ENCODE peak calls at places on chromosomes 13 and 19, in ten cellular contexts. I is dorsolateral prefrontal cortex; X is fibroblast of pulmonary artery; T is GM06990; W is thoracic aorta; B is SJSA1; Q is CD8-positive, alpha-beta memory T cell; N is stomach; V is psoas muscle; Z is esophagus squamous epithelium. H is an unnamed sample.

GRCh38 chr13:111915104-111915551 is 151.8 kb upstream of the SOX1 start:
- DNase-seq in I (no peak), X (no peak), T (no peak), W (no peak), B (peak; percentile 44), Q (no peak), N (no peak), V (no peak), Z (no peak), H (no peak)

GRCh38 chr19:8004001-8004400 is 1.4 kb downstream of the ELAVL1 start:
- DNase-seq in I (no peak), X (no peak), T (no peak), W (no peak), B (no peak), Q (no peak), N (no peak), V (no peak), Z (no peak), H (no peak)

GRCh38 chr19:7704280-7705060 is 2.5 kb upstream of the FCER2 start:
- DNase-seq in I (no peak), X (no peak), T (no peak), W (no peak), B (no peak), Q (no peak), N (no peak), V (no peak), Z (no peak), H (no peak)

GRCh38 chr19:868458-869244 is 9.2 kb downstream of the CFD start:
- DNase-seq in I (no peak), X (no peak), T (no peak), W (no peak), B (no peak), Q (no peak), N (no peak), V (no peak), Z (no peak), H (no peak)

GRCh38 chr19:55597493-55597892 is 1.8 kb downstream of the FIZ1 start:
- DNase-seq in I (no peak), X (no peak), T (no peak), W (no peak), B (no peak), Q (no peak), N (no peak), V (no peak), Z (no peak), H (no peak)

GRCh38 chr13:113124211-113125025 is 1.8 kb downstream of the F10 start:
- DNase-seq in I (no peak), X (no peak), T (no peak), W (no peak), B (peak; percentile 38), Q (no peak), N (no peak), V (no peak), Z (no peak), H (no peak)

GRCh38 chr19:37926711-37927110 is 19.7 kb downstream of the SIPA1L3 start:
- DNase-seq in I (no peak), X (no peak), T (no peak), W (no peak), B (no peak), Q (no peak), N (no peak), V (no peak), Z (no peak), H (no peak)

GRCh38 chr19:35013820-35014754 is 14.0 kb downstream of the GRAMD1A start:
- DNase-seq in I (no peak), X (no peak), T (no peak), W (no peak), B (peak; percentile 36), Q (peak; percentile 60), N (no peak), V (no peak), Z (no peak), H (no peak)

GRCh38 chr13:77980592-77980991 is 62.0 kb upstream of the EDNRB start:
- DNase-seq in I (no peak), X (peak; percentile 89), T (no peak), W (no peak), B (peak; percentile 62), Q (no peak), N (no peak), V (no peak), Z (no peak), H (peak; percentile 81)

DNA sequence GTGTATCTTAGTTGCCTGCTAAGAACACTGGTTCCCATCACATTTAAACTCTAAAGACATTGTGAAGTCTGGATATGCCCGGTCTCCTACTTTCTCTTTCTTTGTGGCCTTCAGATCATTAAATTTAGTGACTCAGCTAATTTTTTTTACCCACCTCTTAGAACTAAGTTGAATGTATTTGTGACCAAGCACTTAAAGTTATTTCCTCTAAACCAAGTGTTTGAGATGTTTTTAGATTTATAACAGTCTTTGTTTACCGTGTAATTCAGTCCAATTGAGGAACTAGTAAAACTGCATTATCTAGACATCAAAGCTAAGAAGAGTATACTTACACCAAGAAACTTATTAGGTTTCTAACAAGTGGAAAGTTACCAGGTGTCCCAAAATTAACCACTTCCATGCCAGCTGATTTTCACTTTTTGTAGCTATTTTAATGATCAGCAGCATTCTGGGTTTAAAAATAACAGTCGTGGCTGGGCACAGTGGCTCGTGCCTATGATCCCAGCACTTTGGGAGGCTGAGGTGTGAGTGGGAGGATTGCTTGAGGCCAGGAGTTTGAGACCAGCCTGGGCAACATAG is 53.1 kb downstream of the ARHGAP35 start:
- DNase-seq in I (no peak), X (no peak), T (peak; percentile 25), W (no peak), B (no peak), Q (no peak), N (no peak), V (no peak), Z (no peak), H (peak; percentile 47)
- H3K4me3 ChIP-seq in I (no peak overlapping the region), X (no peak overlapping the region), T (no peak overlapping the region), W (peak overlapping the region; percentile 41), B (no peak overlapping the region), Q (no peak overlapping the region), N (no peak overlapping the region), V (no peak overlapping the region), Z (no peak overlapping the region), H (no peak overlapping the region)

GRCh38 chr19:3269972-3270667 is 45.7 kb downstream of the CELF5 start:
- DNase-seq in I (no peak), X (no peak), T (no peak), W (no peak), B (no peak), Q (no peak), N (no peak), V (no peak), Z (no peak), H (no peak)
- H3K4me3 ChIP-seq in I (peak overlapping the region; percentile 33), X (no peak overlapping the region), T (no peak overlapping the region), W (no peak overlapping the region), B (no peak overlapping the region), Q (no peak overlapping the region), N (no peak overlapping the region), V (no peak overlapping the region), Z (no peak overlapping the region), H (no peak overlapping the region)

DNA sequence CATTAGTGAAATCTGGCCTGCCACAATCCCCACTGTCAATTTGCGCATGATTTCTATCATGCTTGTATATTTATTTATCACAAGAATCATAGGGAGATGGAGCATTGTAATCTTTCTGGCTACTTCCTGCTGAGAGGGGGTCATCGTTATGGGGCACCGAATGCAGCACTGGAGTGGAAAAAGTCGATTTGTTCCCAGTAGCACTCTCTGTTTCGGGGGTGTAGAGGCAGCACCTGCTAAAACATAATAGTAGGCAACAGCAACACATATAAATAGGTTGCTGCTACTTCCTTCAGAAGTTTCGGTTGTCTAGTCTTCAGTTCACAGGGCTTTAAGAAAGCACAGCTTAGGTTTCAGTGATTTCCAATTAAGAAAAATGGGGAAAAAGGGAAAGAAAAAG is 23.4 kb upstream of the CEACAM21 start:
- DNase-seq in I (no peak), X (no peak), T (peak; percentile 75), W (no peak), B (no peak), Q (no peak), N (no peak), V (no peak), Z (no peak), H (no peak)
- H3K4me3 ChIP-seq in I (no peak overlapping the region), X (no peak overlapping the region), T (peak overlapping the region; percentile 64), W (peak overlapping the region; percentile 16), B (no peak overlapping the region), Q (peak overlapping the region; percentile 88), N (no peak overlapping the region), V (no peak overlapping the region), Z (peak overlapping the region; percentile 42), H (no peak overlapping the region)

DNA sequence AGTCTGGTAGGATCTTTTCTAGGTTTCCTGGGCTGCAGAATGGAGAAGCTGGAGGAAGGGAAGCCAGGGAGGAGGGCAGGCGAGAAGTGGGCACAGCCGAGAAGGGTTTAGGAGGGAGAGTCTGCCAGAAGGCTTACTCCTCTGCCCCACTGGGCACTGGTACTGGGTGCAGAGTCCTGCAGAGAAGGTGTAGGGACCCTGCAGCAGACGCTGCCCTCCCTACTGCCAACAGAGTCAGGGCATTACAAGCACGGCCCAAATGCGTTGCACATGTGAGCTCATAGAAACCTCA is 726 bp upstream of the PEPD start:
- DNase-seq in I (no peak), X (no peak), T (no peak), W (no peak), B (no peak), Q (no peak), N (no peak), V (no peak), Z (no peak), H (no peak)
- H3K4me3 ChIP-seq in I (peak overlapping the region; percentile 96), X (peak overlapping the region; percentile 79), T (no peak overlapping the region), W (peak overlapping the region; percentile 97), B (peak overlapping the region; percentile 96), Q (peak overlapping the region; percentile 86), N (peak overlapping the region; percentile 97), V (peak overlapping the region; percentile 88), Z (peak overlapping the region; percentile 91), H (no peak overlapping the region)

GRCh38 chr19:46497773-46498172 is 2.1 kb upstream of the PNMA8B start:
- DNase-seq in I (no peak), X (no peak), T (no peak), W (no peak), B (no peak), Q (no peak), N (no peak), V (no peak), Z (no peak), H (peak; percentile 31)

GRCh38 chr19:46493236-46494114 is 2.2 kb downstream of the PNMA8B start:
- DNase-seq in I (no peak), X (no peak), T (no peak), W (no peak), B (no peak), Q (no peak), N (no peak), V (peak; percentile 55), Z (no peak), H (no peak)

GRCh38 chr19:46494936-46495788 is 505 bp downstream of the PNMA8B start:
- DNase-seq in I (no peak), X (no peak), T (no peak), W (no peak), B (no peak), Q (no peak), N (no peak), V (no peak), Z (no peak), H (no peak)

GRCh38 chr19:46494115-46494935 is 1.3 kb downstream of the PNMA8B start:
- DNase-seq in I (no peak), X (no peak), T (no peak), W (no peak), B (no peak), Q (no peak), N (no peak), V (peak; percentile 21), Z (no peak), H (no peak)

GRCh38 chr19:46495789-46496099 is at the start of gene PNMA8B:
- DNase-seq in I (peak; percentile 78), X (peak; percentile 52), T (no peak), W (no peak), B (no peak), Q (no peak), N (no peak), V (peak; percentile 69), Z (no peak), H (no peak)
- H3K4me3 ChIP-seq in I (peak within 1 kb of the TSS; percentile 83), X (peak within 1 kb of the TSS; percentile 41), T (no peak within 1 kb of the TSS), W (peak within 1 kb of the TSS; percentile 67), B (no peak within 1 kb of the TSS), Q (no peak within 1 kb of the TSS), N (peak within 1 kb of the TSS; percentile 42), V (peak within 1 kb of the TSS; percentile 41), Z (peak within 1 kb of the TSS; percentile 55), H (peak within 1 kb of the TSS; percentile 2)

H was measured in fibroblast of mammary gland.